ENCODE peak calls at places on chromosomes 5 and 9, in nine cellular contexts. E, B, U, S, K, N, D, I and W are unnamed samples.
A peak's percentile ranks its signal among the peaks of the same experiment; 100 is the strongest.

GRCh38 chr5:136062563-136063274 is 33.9 kb downstream of the TGFBI start:
- DNase-seq in E (no peak), B (peak; percentile 44), U (peak; percentile 66), S (peak; percentile 60), K (peak; percentile 71), N (no peak), D (no peak), I (peak; percentile 45), W (no peak)

GRCh38 chr9:107548298-107549142 is 59.0 kb upstream of the KLF4 start:
- DNase-seq in E (no peak), B (peak; percentile 89), U (peak; percentile 99), S (peak; percentile 97), K (no peak), N (peak; percentile 37), D (no peak), I (peak; percentile 96), W (peak; percentile 61)

GRCh38 chr9:124392855-124393460 is 22.3 kb downstream of the PSMB7 start:
- DNase-seq in E (no peak), B (peak; percentile 96), U (peak; percentile 96), S (peak; percentile 98), K (no peak), N (no peak), D (no peak), I (peak; percentile 95), W (peak; percentile 65)

GRCh38 chr5:72452515-72453259 is 54.5 kb downstream of the ZNF366 start:
- DNase-seq in E (peak; percentile 63), B (peak; percentile 82), U (peak; percentile 100), S (peak; percentile 92), K (peak; percentile 89), N (peak; percentile 77), D (peak; percentile 75), I (peak; percentile 72), W (peak; percentile 39)

GRCh38 chr5:30804739-30805313 is 388.7 kb upstream of the CDH6 start:
- DNase-seq in E (no peak), B (peak; percentile 59), U (peak; percentile 82), S (no peak), K (no peak), N (no peak), D (no peak), I (peak; percentile 62), W (peak; percentile 11)

GRCh38 chr5:143672806-143673205 is 139.2 kb upstream of the HMHB1 start:
- DNase-seq in E (no peak), B (no peak), U (no peak), S (no peak), K (no peak), N (no peak), D (no peak), I (no peak), W (no peak)

GRCh38 chr5:72013741-72014703 is 93.3 kb upstream of the MAP1B start:
- DNase-seq in E (no peak), B (peak; percentile 76), U (peak; percentile 63), S (peak; percentile 54), K (no peak), N (no peak), D (no peak), I (peak; percentile 57), W (peak; percentile 16)

GRCh38 chr5:172150514-172151425 is 37.3 kb downstream of the STK10 start:
- DNase-seq in E (peak; percentile 79), B (peak; percentile 21), U (no peak), S (peak; percentile 42), K (peak; percentile 90), N (peak; percentile 46), D (no peak), I (peak; percentile 24), W (no peak)

GRCh38 chr5:78552729-78553341 is 95.7 kb downstream of the LHFPL2 start:
- DNase-seq in E (no peak), B (no peak), U (no peak), S (no peak), K (no peak), N (no peak), D (no peak), I (no peak), W (no peak)

GRCh38 chr5:99928490-99928889 is 606.7 kb upstream of the FAM174A start:
- DNase-seq in E (no peak), B (no peak), U (no peak), S (no peak), K (no peak), N (no peak), D (no peak), I (no peak), W (no peak)

GRCh38 chr5:5799826-5800225 is 377.3 kb downstream of the ICE1 start:
- DNase-seq in E (no peak), B (no peak), U (no peak), S (no peak), K (no peak), N (no peak), D (no peak), I (no peak), W (no peak)

GRCh38 chr9:70420267-70421019 is 6.0 kb upstream of the KLF9 start:
- DNase-seq in E (peak; percentile 95), B (peak; percentile 79), U (peak; percentile 86), S (peak; percentile 96), K (peak; percentile 99), N (peak; percentile 94), D (peak; percentile 97), I (peak; percentile 82), W (no peak)

GRCh38 chr5:35803221-35803651 is 53.5 kb upstream of the IL7R start:
- DNase-seq in E (peak; percentile 64), B (peak; percentile 66), U (peak; percentile 17), S (peak; percentile 72), K (no peak), N (peak; percentile 79), D (no peak), I (peak; percentile 79), W (peak; percentile 34)

GRCh38 chr5:109410389-109411174 is 808 bp upstream of the PJA2 start:
- DNase-seq in E (peak; percentile 82), B (peak; percentile 71), U (peak; percentile 84), S (peak; percentile 88), K (peak; percentile 94), N (peak; percentile 84), D (peak; percentile 71), I (peak; percentile 75), W (no peak)

GRCh38 chr9:19615036-19615435 is 173.8 kb downstream of the SLC24A2 start:
- DNase-seq in E (no peak), B (no peak), U (no peak), S (no peak), K (no peak), N (no peak), D (no peak), I (no peak), W (no peak)

GRCh38 chr9:131069699-131070098 is 26.6 kb upstream of the AIF1L start:
- DNase-seq in E (no peak), B (no peak), U (no peak), S (no peak), K (no peak), N (no peak), D (no peak), I (no peak), W (no peak)

DNA sequence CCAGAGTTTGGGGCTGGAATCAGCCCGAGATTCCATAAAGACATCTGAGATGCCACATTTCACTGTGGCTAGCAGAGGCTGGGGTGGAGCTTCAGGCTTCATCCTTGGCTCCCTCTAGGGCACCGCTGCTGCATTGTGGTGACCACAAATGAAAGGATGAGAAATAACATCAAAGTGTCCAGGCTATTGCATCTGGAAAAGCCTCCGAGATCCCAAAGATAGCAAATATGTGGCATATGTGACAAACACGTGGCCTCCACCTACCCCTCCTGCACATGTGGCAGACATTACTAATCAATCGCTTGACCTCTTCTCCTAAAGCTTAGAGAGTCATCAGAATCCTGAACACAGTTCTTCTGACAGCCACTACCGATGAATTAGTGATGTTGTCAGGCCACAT is 4.5 kb downstream of the SPARC start:
- DNase-seq in E (no peak), B (peak; percentile 51), U (peak; percentile 58), S (peak; percentile 79), K (no peak), N (no peak), D (no peak), I (no peak), W (no peak)
- H3K4me3 ChIP-seq in E (peak overlapping the region; percentile 66), B (peak overlapping the region; percentile 15), U (peak overlapping the region; percentile 100), S (peak overlapping the region; percentile 0), K (no peak overlapping the region), N (no peak overlapping the region), D (no peak overlapping the region), I (no peak overlapping the region), W (peak overlapping the region; percentile 99)

DNA sequence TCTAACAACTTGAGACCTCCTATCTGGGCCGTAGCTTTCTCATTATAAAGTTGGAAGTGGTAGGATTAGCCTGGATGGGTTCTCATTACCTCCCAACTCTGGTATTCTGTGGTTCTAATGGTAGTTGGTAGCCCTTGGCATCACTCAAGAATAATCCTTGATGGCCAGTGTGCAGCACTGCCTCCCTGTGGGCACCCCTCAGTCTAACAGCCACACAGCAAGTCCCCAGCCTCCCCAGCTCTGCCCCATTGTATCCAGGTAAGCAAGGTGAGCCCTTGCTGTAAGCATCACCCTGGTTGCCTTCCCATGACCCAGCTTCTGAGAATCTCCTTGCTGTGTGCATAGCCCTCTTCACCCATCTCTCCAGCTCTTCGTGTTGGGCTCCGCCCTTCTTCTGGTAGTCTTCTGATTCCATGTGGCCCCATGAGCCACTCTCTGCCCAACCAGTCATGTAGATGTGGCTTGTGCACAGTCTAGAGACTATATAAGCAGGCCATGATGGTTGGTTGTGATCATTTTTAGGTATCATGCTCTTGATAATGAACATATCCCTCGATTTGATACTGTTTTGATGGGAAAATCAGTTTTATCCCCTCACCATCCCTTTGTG is 57.6 kb upstream of the GRHPR start:
- DNase-seq in E (no peak), B (no peak), U (no peak), S (peak; percentile 7), K (no peak), N (no peak), D (no peak), I (no peak), W (no peak)
- TF ChIP-seq CTCF in E (no peak), B (peak; percentile 12), U (no peak), S (peak; percentile 24), K (no peak), N (no peak), D (no peak), I (peak; percentile 14), W (peak; percentile 5)

DNA sequence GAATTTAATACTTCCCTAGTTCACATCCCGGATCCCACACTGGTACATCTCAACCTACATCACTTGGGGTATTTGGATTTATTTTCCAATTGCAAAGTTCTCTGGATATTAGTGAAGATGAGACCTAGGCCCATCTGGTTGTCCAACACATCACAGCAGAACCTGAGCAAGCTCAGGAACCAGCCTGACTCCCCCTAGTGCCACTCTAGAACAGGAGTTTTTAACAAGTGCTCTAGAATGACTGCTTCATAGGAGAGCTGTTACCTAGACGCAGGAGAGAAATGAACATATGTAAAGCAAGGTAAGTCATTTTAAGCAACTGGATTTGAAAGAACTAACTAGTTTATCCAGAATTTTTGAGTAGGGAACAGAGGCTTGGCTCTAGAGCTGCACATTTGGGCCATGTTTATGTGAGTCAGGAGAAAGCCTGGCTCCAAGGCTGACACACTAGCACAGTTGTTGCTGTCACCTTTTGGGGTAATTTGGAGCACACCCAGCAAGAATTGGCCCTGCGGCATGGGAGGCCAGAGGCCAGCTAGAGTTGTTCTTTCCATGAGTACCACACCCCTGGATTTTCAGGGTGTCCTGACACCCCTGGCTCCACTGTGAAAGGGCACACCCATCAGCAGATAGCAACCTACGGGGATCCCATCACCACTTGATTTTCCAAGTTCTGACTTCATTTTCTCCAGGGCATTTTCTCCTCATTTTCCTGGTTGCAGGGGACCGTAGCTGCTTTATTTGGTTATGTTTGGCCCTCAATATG is 110.9 kb upstream of the LPAR1 start:
- DNase-seq in E (no peak), B (no peak), U (peak; percentile 9), S (peak; percentile 16), K (no peak), N (no peak), D (no peak), I (no peak), W (no peak)
- H3K4me3 ChIP-seq in E (no peak overlapping the region), B (no peak overlapping the region), U (no peak overlapping the region), S (no peak overlapping the region), K (no peak overlapping the region), N (no peak overlapping the region), D (no peak overlapping the region), I (no peak overlapping the region), W (no peak overlapping the region)

GRCh38 chr9:116741106-116741740 is 54.1 kb downstream of the TRIM32 start:
- DNase-seq in E (no peak), B (no peak), U (no peak), S (no peak), K (no peak), N (no peak), D (no peak), I (no peak), W (no peak)
- TF ChIP-seq CTCF in E (no peak), B (no peak), U (no peak), S (no peak), K (no peak), N (no peak), D (no peak), I (no peak), W (no peak)